ENCODE peak calls at places on chromosome 7, in eight cellular contexts. O is left ventricle myocardium inferior; Y is H4; Q is ureter; E is activated CD8-positive, alpha-beta memory T cell treated with anti-CD3 and anti-CD28 coated beads, Interleukin-2, amount 50 U/mL, for 4 hours; P is Kasumi-1; A is LoVo; I is HT-29. W is an unnamed sample.

GRCh38 chr7:39921505-39922250 is 28.4 kb upstream of the CDK13 start:
- DNase-seq in O (no peak), Y (no peak), Q (no peak), E (no peak), P (no peak), A (no peak), I (no peak), W (no peak)

GRCh38 chr7:34320926-34321609 is 336.9 kb upstream of the NPSR1 start:
- DNase-seq in O (peak), Y (peak), Q (peak), E (peak), P (peak), A (peak), I (peak), W (peak)

GRCh38 chr7:117124585-117125220 is 171.4 kb downstream of the ST7 start:
- DNase-seq in O (peak), Y (peak), Q (peak), E (peak), P (peak), A (peak), I (peak), W (peak)

GRCh38 chr7:134255814-134256213 is 60.9 kb downstream of the SLC35B4 start:
- DNase-seq in O (no peak), Y (no peak), Q (no peak), E (no peak), P (no peak), A (no peak), I (no peak), W (no peak)

GRCh38 chr7:120993575-120994191 is 5.2 kb downstream of the CPED1 start:
- DNase-seq in O (no peak), Y (no peak), Q (no peak), E (no peak), P (no peak), A (no peak), I (no peak), W (no peak)

GRCh38 chr7:26490631-26491624 is 199.3 kb downstream of the SNX10 start:
- DNase-seq in O (no peak), Y (no peak), Q (peak), E (no peak), P (no peak), A (peak), I (peak), W (no peak)

GRCh38 chr7:150404785-150405583 is 25.9 kb downstream of the ZNF775 start:
- DNase-seq in O (peak), Y (peak), Q (peak), E (peak), P (peak), A (peak), I (peak), W (peak)

GRCh38 chr7:36967387-36967786 is 243.1 kb upstream of the AOAH start:
- DNase-seq in O (peak), Y (peak), Q (peak), E (no peak), P (peak), A (peak), I (peak), W (no peak)

GRCh38 chr7:115015619-115016018 is 93.7 kb downstream of the MDFIC start:
- DNase-seq in O (no peak), Y (peak), Q (no peak), E (no peak), P (no peak), A (no peak), I (no peak), W (no peak)

GRCh38 chr7:87483131-87483530 is 7.7 kb upstream of the ABCB4 start:
- DNase-seq in O (no peak), Y (no peak), Q (no peak), E (no peak), P (no peak), A (no peak), I (no peak), W (no peak)

GRCh38 chr7:92039900-92040299 is 94.4 kb downstream of the CYP51A1 start:
- DNase-seq in O (no peak), Y (no peak), Q (no peak), E (no peak), P (no peak), A (no peak), I (no peak), W (no peak)

GRCh38 chr7:82359426-82359825 is 84.2 kb downstream of the CACNA2D1 start:
- DNase-seq in O (no peak), Y (no peak), Q (no peak), E (no peak), P (no peak), A (no peak), I (no peak), W (no peak)

GRCh38 chr7:42661312-42661711 is 250.6 kb downstream of the C7orf25 start:
- DNase-seq in O (no peak), Y (peak), Q (no peak), E (no peak), P (no peak), A (peak), I (no peak), W (no peak)

GRCh38 chr7:67786021-67786420 is 789.4 kb downstream of the TYW1 start:
- DNase-seq in O (no peak), Y (no peak), Q (no peak), E (no peak), P (no peak), A (no peak), I (no peak), W (no peak)

GRCh38 chr7:149764481-149765398 is 8.6 kb downstream of the ZNF467 start:
- DNase-seq in O (no peak), Y (no peak), Q (peak), E (no peak), P (no peak), A (no peak), I (no peak), W (no peak)

GRCh38 chr7:816751-817671 is 15.3 kb upstream of the SUN1 start:
- DNase-seq in O (no peak), Y (no peak), Q (no peak), E (peak), P (peak), A (peak), I (peak), W (no peak)

GRCh38 chr7:134320201-134320600 is 3.5 kb upstream of the SLC35B4 start:
- DNase-seq in O (no peak), Y (no peak), Q (no peak), E (no peak), P (no peak), A (no peak), I (no peak), W (no peak)

GRCh38 chr7:93160410-93160809 is 12.2 kb upstream of the SAMD9L start:
- DNase-seq in O (no peak), Y (no peak), Q (no peak), E (no peak), P (no peak), A (no peak), I (peak), W (no peak)

GRCh38 chr7:33781796-33782195 is 123.5 kb upstream of the BMPER start:
- DNase-seq in O (no peak), Y (no peak), Q (no peak), E (no peak), P (no peak), A (no peak), I (no peak), W (no peak)

GRCh38 chr7:144454-144826 is 47.9 kb upstream of the FAM20C start:
- DNase-seq in O (no peak), Y (no peak), Q (no peak), E (no peak), P (no peak), A (no peak), I (no peak), W (no peak)

GRCh38 chr7:50832744-50833143 is 50.0 kb upstream of the GRB10 start:
- DNase-seq in O (no peak), Y (peak), Q (no peak), E (no peak), P (no peak), A (peak), I (peak), W (no peak)

GRCh38 chr7:45118292-45118691 is 6.8 kb upstream of the TBRG4 start:
- DNase-seq in O (no peak), Y (no peak), Q (no peak), E (no peak), P (no peak), A (no peak), I (no peak), W (no peak)

GRCh38 chr7:28144266-28144665 is 36.3 kb downstream of the JAZF1 start:
- DNase-seq in O (no peak), Y (no peak), Q (no peak), E (no peak), P (no peak), A (no peak), I (no peak), W (no peak)

GRCh38 chr7:130369110-130369711 is 11.1 kb upstream of the CPA1 start:
- DNase-seq in O (no peak), Y (peak), Q (no peak), E (no peak), P (peak), A (no peak), I (no peak), W (no peak)

W was measured in activated T-cell treated with anti-CD3 and anti-CD28 coated beads for 1 hour.